ENCODE peak calls at places on chromosomes 7 and 10, in six cellular contexts. G is HL-60; O is naive B cell; V is H54; M is activated T-helper 1 cell treated with anti-CD3 and anti-CD28 coated beads, Interleukin-12 subunit alpha, Interleukin-12 subunit beta, Interleukin-2, Interleukin-4 antibody, amounts not matched to agents 30 ng/mL and 10 ng/mL and 1 ng/mL, durations not matched to agents 14 hours and 24 hours and 36 hours; I is effector memory CD8-positive, alpha-beta T cell. Q is an unnamed sample.

GRCh38 chr7:38858281-38858884 is 50.6 kb downstream of the VPS41 start:
- DNase-seq in G (no peak), O (no peak), V (no peak), M (no peak), I (no peak), Q (peak; percentile 54)

GRCh38 chr7:90430614-90431445 is 27.6 kb downstream of the CLDN12 start:
- DNase-seq in G (no peak), O (no peak), V (no peak), M (no peak), I (no peak), Q (no peak)

GRCh38 chr7:29866490-29866930 is 60.2 kb downstream of the WIPF3 start:
- DNase-seq in G (no peak), O (no peak), V (no peak), M (no peak), I (no peak), Q (no peak)

GRCh38 chr10:92405006-92405924 is 114.3 kb downstream of the MARCHF5 start:
- DNase-seq in G (no peak), O (no peak), V (no peak), M (no peak), I (no peak), Q (no peak)

GRCh38 chr7:127588697-127589482 is 679 bp downstream of the ARF5 start:
- DNase-seq in G (no peak), O (no peak), V (peak; percentile 38), M (no peak), I (no peak), Q (peak; percentile 62)

GRCh38 chr7:100400656-100401055 is 27.4 kb downstream of the PILRA start:
- DNase-seq in G (no peak), O (no peak), V (no peak), M (no peak), I (no peak), Q (no peak)

GRCh38 chr7:139548302-139549028 is 25.0 kb downstream of the CLEC2L start:
- DNase-seq in G (no peak), O (no peak), V (no peak), M (no peak), I (no peak), Q (no peak)

GRCh38 chr10:124403548-124403947 is 15.2 kb downstream of the OAT start:
- DNase-seq in G (no peak), O (peak; percentile 60), V (peak; percentile 39), M (peak; percentile 25), I (peak; percentile 30), Q (peak; percentile 74)

GRCh38 chr7:66150471-66150870 is 35.8 kb downstream of the CRCP start:
- DNase-seq in G (no peak), O (no peak), V (no peak), M (no peak), I (no peak), Q (no peak)

GRCh38 chr7:47807126-47807525 is 141.1 kb downstream of the PKD1L1 start:
- DNase-seq in G (no peak), O (no peak), V (no peak), M (no peak), I (no peak), Q (no peak)

GRCh38 chr7:142790056-142790455 is 19.3 kb downstream of the PRSS2 start:
- DNase-seq in G (no peak), O (no peak), V (no peak), M (no peak), I (no peak), Q (no peak)

GRCh38 chr7:142097571-142097970 is 13.9 kb upstream of the MGAM2 start:
- DNase-seq in G (no peak), O (no peak), V (no peak), M (no peak), I (no peak), Q (no peak)

GRCh38 chr10:88689366-88689765 is 16.7 kb upstream of the LIPK start:
- DNase-seq in G (no peak), O (no peak), V (no peak), M (no peak), I (no peak), Q (no peak)

GRCh38 chr10:26721561-26721960 is 24.1 kb downstream of the PDSS1 start:
- DNase-seq in G (no peak), O (no peak), V (no peak), M (peak; percentile 56), I (peak; percentile 63), Q (no peak)

GRCh38 chr10:75096749-75097148 is 14.7 kb upstream of the SAMD8 start:
- DNase-seq in G (no peak), O (no peak), V (no peak), M (no peak), I (no peak), Q (no peak)

GRCh38 chr7:98613601-98614425 is 3.3 kb upstream of the NPTX2 start:
- DNase-seq in G (no peak), O (no peak), V (no peak), M (no peak), I (no peak), Q (no peak)

GRCh38 chr10:52332815-52333214 is 18.7 kb downstream of the DKK1 start:
- DNase-seq in G (no peak), O (no peak), V (no peak), M (no peak), I (no peak), Q (no peak)